ENCODE peak calls at places on chromosomes 16 and 17, in nine cellular contexts. D, L, J, W, X, G, O, H and N are unnamed samples.

GRCh38 chr16:9680021-9680655 is 502.1 kb downstream of the GRIN2A start:
- DNase-seq in D (no peak), L (no peak), J (no peak), W (no peak), X (no peak), G (no peak), O (no peak), H (no peak), N (no peak)

GRCh38 chr17:78450696-78451344 is 72.4 kb downstream of the PGS1 start:
- DNase-seq in D (no peak), L (no peak), J (no peak), W (no peak), X (no peak), G (no peak), O (no peak), H (no peak), N (peak)

GRCh38 chr16:57634171-57634570 is 5.7 kb downstream of the ADGRG1 start:
- DNase-seq in D (no peak), L (no peak), J (no peak), W (peak), X (no peak), G (no peak), O (no peak), H (no peak), N (no peak)

GRCh38 chr17:33948299-33948698 is 306.8 kb upstream of the CCL2 start:
- DNase-seq in D (no peak), L (no peak), J (no peak), W (no peak), X (no peak), G (no peak), O (no peak), H (peak), N (no peak)

GRCh38 chr16:69413045-69413664 is 11.3 kb upstream of the CYB5B start:
- DNase-seq in D (no peak), L (no peak), J (no peak), W (no peak), X (no peak), G (no peak), O (no peak), H (no peak), N (no peak)

GRCh38 chr17:4136373-4136772 is 6.5 kb downstream of the ZZEF1 start:
- DNase-seq in D (no peak), L (no peak), J (no peak), W (no peak), X (peak), G (peak), O (no peak), H (no peak), N (no peak)

GRCh38 chr16:9275386-9275785 is 183.9 kb downstream of the HAPSTR1 start:
- DNase-seq in D (no peak), L (no peak), J (no peak), W (no peak), X (no peak), G (no peak), O (no peak), H (no peak), N (no peak)

GRCh38 chr16:55713103-55713502 is 57.3 kb downstream of the SLC6A2 start:
- DNase-seq in D (no peak), L (no peak), J (no peak), W (no peak), X (no peak), G (no peak), O (no peak), H (no peak), N (no peak)

GRCh38 chr17:75693500-75694481 is 26.7 kb downstream of the SAP30BP start:
- DNase-seq in D (no peak), L (no peak), J (no peak), W (peak), X (peak), G (peak), O (no peak), H (no peak), N (no peak)

GRCh38 chr17:75416006-75416405 is 10.5 kb upstream of the GRB2 start:
- DNase-seq in D (no peak), L (no peak), J (no peak), W (no peak), X (no peak), G (no peak), O (no peak), H (peak), N (no peak)

GRCh38 chr17:75289832-75290337 is 652 bp upstream of the SLC25A19 start:
- DNase-seq in D (no peak), L (no peak), J (no peak), W (no peak), X (peak), G (peak), O (peak), H (no peak), N (peak)

GRCh38 chr16:85555549-85556455 is 57.3 kb upstream of the GSE1 start:
- DNase-seq in D (no peak), L (no peak), J (peak), W (peak), X (no peak), G (peak), O (peak), H (no peak), N (peak)